ENCODE peak calls at places on chromosomes 11 and 22, in four cellular contexts. B is fibroblast of villous mesenchyme, W is tibial nerve, H is Caco-2. G is an unnamed sample.

GRCh38 chr22:24410110-24410856 is 17.1 kb upstream of the ADORA2A start:
- DNase-seq in W (no peak), B (no peak), H (no peak), G (no peak)

GRCh38 chr11:68780829-68781228 is 29.5 kb upstream of the TESMIN start:
- DNase-seq in W (no peak), B (peak), H (peak), G (peak)

GRCh38 chr22:32340437-32340836 is 17.2 kb upstream of the RFPL3 start:
- DNase-seq in B (no peak), H (no peak), W (no peak), G (no peak)

GRCh38 chr11:125078516-125079140 is 15.5 kb downstream of the SLC37A2 start:
- DNase-seq in W (no peak), B (no peak), H (no peak), G (no peak)

GRCh38 chr11:1060885-1061616 is 13.6 kb upstream of the MUC2 start:
- DNase-seq in W (no peak), B (peak), H (peak), G (peak)

GRCh38 chr22:25712661-25713400 is 29.2 kb upstream of the MYO18B start:
- DNase-seq in H (no peak), W (no peak), B (no peak), G (no peak)

GRCh38 chr11:31823372-31824371 is 12.6 kb upstream of the PAX6 start:
- DNase-seq in H (no peak), W (no peak), B (no peak), G (peak)

GRCh38 chr11:43852057-43852636 is 28.5 kb upstream of the ALKBH3 start:
- DNase-seq in W (peak), B (peak), H (peak), G (peak)

GRCh38 chr11:128462189-128462588 is 125.2 kb downstream of the ETS1 start:
- DNase-seq in H (no peak), B (no peak), W (no peak), G (no peak)

GRCh38 chr22:20983081-20983745 is 1.1 kb downstream of the LZTR1 start:
- DNase-seq in H (no peak), B (no peak), W (no peak), G (no peak)
- H3K4me3 ChIP-seq in H (peak), B (peak), W (peak), G (peak)

GRCh38 chr11:63523151-63523550 is 13.5 kb upstream of the PLAAT4 start:
- DNase-seq in B (no peak), W (no peak), H (peak), G (no peak)

GRCh38 chr11:63532150-63532549 is 4.5 kb upstream of the PLAAT4 start:
- DNase-seq in H (no peak), W (no peak), B (no peak), G (peak)

GRCh38 chr11:63532799-63533475 is 3.7 kb upstream of the PLAAT4 start:
- DNase-seq in B (peak), H (no peak), W (no peak), G (peak)

GRCh38 chr11:63530021-63530420 is 6.6 kb upstream of the PLAAT4 start:
- DNase-seq in H (no peak), W (no peak), B (no peak), G (peak)

GRCh38 chr11:63527667-63528066 is 8.9 kb upstream of the PLAAT4 start:
- DNase-seq in W (no peak), H (no peak), B (no peak), G (peak)
- H3K4me3 ChIP-seq in W (no peak), H (peak), B (no peak), G (peak)

GRCh38 chr11:119334173-119334930 is at the start of gene RNF26:
- DNase-seq in W (peak), H (peak), B (peak), G (peak)

GRCh38 chr11:119337581-119338317 is 2.9 kb downstream of the C1QTNF5 start:
- DNase-seq in B (peak), H (no peak), W (no peak), G (peak)

GRCh38 chr11:119336744-119337469 is 2.6 kb downstream of the RNF26 start:
- DNase-seq in H (no peak), W (no peak), B (no peak), G (no peak)

GRCh38 chr11:119335655-119336543 is 1.6 kb downstream of the RNF26 start:
- DNase-seq in B (no peak), W (no peak), H (peak), G (no peak)

DNA sequence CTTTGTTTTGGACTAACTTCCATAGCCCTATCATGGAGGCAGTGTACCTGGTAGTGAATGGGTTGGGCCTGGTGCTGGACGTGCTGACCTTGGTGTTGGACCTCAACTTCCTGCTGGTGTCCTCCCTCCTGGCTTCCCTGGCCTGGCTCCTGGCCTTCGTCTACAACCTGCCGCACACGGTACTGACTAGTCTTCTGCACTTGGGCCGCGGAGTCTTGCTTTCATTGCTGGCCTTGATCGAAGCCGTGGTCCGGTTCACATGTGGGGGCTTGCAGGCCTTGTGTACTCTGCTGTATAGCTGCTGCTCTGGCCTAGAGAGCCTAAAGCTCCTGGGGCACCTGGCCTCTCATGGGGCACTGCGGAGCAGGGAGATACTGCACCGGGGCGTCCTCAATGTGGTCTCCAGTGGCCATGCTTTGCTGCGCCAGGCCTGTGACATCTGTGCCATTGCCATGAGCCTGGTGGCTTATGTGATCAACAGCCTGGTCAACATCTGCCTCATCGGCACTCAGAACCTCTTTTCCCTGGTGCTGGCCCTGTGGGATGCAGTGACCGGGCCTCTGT is 846 bp downstream of the RNF26 start:
- DNase-seq in H (peak), W (no peak), B (no peak), G (no peak)
- H3K4me3 ChIP-seq in H (peak), W (peak), B (peak), G (peak)

GRCh38 chr11:2926611-2927492 is 2.4 kb downstream of the PHLDA2 start:
- DNase-seq in B (no peak), W (no peak), H (no peak), G (no peak)
- H3K4me3 ChIP-seq in B (no peak), W (no peak), H (no peak), G (no peak)

DNA sequence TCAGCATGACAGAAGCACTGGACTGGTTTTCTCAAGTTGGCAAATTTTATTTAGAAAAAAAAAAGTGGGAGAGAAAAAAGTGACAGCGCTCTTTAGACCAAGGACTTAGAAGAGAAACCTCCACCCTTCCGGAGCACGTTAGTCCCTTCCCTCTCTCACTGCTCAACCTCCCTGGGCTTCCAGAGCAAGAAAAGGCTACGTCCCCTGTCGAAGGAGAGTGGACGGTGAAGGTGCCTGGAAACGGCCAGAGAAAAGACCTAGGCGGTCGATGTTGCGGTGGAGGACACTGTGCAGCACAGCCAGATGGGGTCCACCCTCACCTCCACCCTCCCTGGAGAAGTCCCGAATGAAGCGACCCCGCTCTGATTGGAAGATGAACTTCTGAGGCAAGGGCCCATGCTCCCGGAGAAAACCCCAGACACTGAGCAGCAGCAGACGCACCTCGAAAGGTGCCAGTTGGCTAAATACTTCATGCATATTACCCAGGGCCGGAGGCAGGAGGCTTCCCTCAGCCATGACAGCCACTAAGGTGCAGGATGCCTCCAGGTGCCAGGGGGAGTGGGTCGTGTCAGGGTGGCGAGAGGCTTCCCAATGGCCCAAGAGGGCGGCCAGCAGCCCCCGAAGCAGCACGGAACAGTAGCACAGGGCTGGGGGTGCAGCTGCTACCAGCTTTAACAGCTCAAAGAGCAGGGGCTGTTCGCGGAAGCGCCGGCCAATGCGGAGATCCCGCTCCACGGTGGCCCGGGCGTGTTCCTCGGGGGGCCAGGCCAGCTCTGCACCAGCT is 604 bp upstream of the GANAB start:
- DNase-seq in H (no peak), B (no peak), W (no peak), G (no peak)
- H3K4me3 ChIP-seq in H (no peak), B (no peak), W (peak), G (no peak)

GRCh38 chr11:6319879-6320410 is 356 bp downstream of the CAVIN3 start:
- DNase-seq in B (peak), W (peak), H (peak), G (no peak)

GRCh38 chr11:6321356-6321755 is 1.1 kb upstream of the CAVIN3 start:
- DNase-seq in B (peak), H (no peak), W (no peak), G (no peak)

GRCh38 chr11:6320411-6321207 is at the start of gene CAVIN3:
- DNase-seq in W (peak), H (peak), B (peak), G (peak)

GRCh38 chr11:6321961-6322362 is 1.7 kb upstream of the CAVIN3 start:
- DNase-seq in B (peak), W (no peak), H (no peak), G (peak)

DNA sequence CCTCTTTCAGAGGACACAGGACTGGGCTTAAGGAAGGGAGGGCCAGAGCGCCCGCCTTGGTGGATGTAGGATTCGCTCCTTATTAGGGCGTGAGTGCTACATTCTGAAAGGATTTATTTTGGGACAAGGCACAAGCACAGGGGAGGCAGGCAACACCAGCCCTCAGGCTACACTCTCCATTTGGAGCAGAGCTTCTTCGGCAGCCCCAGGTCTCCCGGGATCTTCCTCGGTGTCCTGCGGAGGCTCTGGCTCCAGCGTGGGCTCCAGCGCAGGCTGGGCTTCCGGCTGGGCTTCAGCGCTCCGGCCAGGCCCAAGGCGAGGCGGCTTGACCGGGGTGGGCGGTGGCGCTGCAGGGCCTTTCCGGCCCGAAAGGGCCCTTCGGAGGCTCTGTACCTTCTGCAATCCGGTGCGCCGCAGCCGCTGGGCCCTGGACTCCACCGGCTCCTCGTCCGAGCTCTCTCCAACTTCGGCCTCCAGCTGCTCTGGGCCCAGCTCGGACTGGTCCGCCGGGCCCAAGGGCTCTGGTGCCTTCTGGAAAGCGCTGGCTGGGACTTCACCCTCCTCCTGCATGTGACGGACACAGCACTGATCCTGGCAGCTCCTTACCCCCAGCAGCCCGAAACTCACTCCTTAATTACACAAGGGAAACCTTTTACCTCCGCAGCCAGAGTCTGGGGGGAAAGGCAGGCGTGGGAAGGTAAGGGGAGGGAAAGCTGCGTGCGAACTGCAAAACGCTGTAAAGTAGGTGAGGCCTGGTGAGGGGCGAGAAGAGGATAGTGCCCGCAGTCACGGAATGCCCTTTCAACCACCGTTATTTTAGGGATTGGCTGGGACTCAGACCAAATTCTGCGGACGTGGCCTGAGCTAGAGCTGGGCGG is 1.1 kb downstream of the CAVIN3 start:
- DNase-seq in B (peak), W (peak), H (no peak), G (no peak)
- H3K4me3 ChIP-seq in B (peak), W (peak), H (peak), G (no peak)